ENCODE peak calls at places on chromosomes 6 and 20, in ten cellular contexts. Z is 8988T, P is Daoy, G is KG1, X is AG09309, S is WERI-Rb-1, M is activated T-helper 1 cell treated with Interleukin-2 at 50 U/mL for 16 hours, R is astrocyte of the hippocampus, J is NAMALWA, A is GM12865. K is an unnamed sample.

GRCh38 chr6:17629824-17630510 is 29.9 kb downstream of the FAM8A1 start:
- DNase-seq in A (no peak), G (no peak), S (no peak), R (no peak), Z (no peak), P (no peak), M (no peak), X (no peak), J (no peak), K (no peak)

GRCh38 chr20:9220874-9221547 is 152.1 kb downstream of the PLCB4 start:
- DNase-seq in P (peak), M (no peak), Z (no peak), G (no peak), A (no peak), R (peak), S (no peak), X (peak), J (no peak), K (no peak)

GRCh38 chr20:61524956-61525666 is 273.1 kb downstream of the CDH4 start:
- DNase-seq in Z (no peak), A (no peak), G (no peak), S (no peak), R (no peak), J (no peak), X (no peak), P (no peak), M (no peak), K (no peak)

GRCh38 chr6:7787137-7787575 is 61.3 kb downstream of the BMP6 start:
- DNase-seq in G (no peak), P (no peak), X (peak), M (no peak), A (no peak), J (no peak), R (peak), S (no peak), Z (no peak), K (no peak)

GRCh38 chr20:51635680-51636079 is 93.2 kb upstream of the NFATC2 start:
- DNase-seq in R (no peak), Z (no peak), J (no peak), G (no peak), X (no peak), P (no peak), S (no peak), M (no peak), A (no peak), K (no peak)

GRCh38 chr6:41655706-41656668 is 17.7 kb downstream of the MDFI start:
- DNase-seq in X (no peak), G (no peak), P (peak), J (no peak), Z (no peak), S (no peak), A (no peak), M (no peak), R (peak), K (no peak)

GRCh38 chr20:52461602-52462001 is 270.0 kb upstream of the ZFP64 start:
- DNase-seq in G (no peak), R (peak), J (no peak), S (no peak), P (peak), X (no peak), Z (no peak), M (no peak), A (no peak), K (no peak)

GRCh38 chr6:157663261-157663660 is 159.8 kb upstream of the SNX9 start:
- DNase-seq in P (no peak), A (no peak), M (no peak), X (no peak), G (no peak), R (no peak), J (no peak), Z (no peak), S (no peak), K (no peak)

GRCh38 chr6:75117701-75118100 is 88.2 kb downstream of the COL12A1 start:
- DNase-seq in A (no peak), R (no peak), M (no peak), X (no peak), G (no peak), Z (no peak), P (no peak), J (no peak), S (no peak), K (no peak)

GRCh38 chr6:81387163-81387562 is 365.3 kb downstream of the TENT5A start:
- DNase-seq in Z (no peak), R (no peak), M (no peak), S (no peak), A (no peak), X (no peak), G (no peak), P (no peak), J (no peak), K (no peak)

GRCh38 chr6:167572841-167573271 is 248.0 kb downstream of the TTLL2 start:
- DNase-seq in J (no peak), P (no peak), S (no peak), M (no peak), X (no peak), G (no peak), Z (no peak), A (no peak), R (no peak), K (no peak)

GRCh38 chr6:21712213-21712612 is 118.7 kb downstream of the SOX4 start:
- DNase-seq in X (no peak), M (no peak), P (no peak), G (no peak), R (no peak), S (no peak), A (no peak), J (no peak), Z (no peak), K (no peak)

GRCh38 chr6:170370413-170370812 is 63.9 kb downstream of the FAM120B start:
- DNase-seq in J (no peak), M (no peak), S (no peak), A (peak), R (no peak), G (no peak), X (no peak), Z (no peak), P (no peak), K (no peak)

GRCh38 chr6:33761922-33762629 is 15.4 kb upstream of the IP6K3 start:
- DNase-seq in X (no peak), J (peak), A (peak), M (no peak), G (peak), Z (no peak), S (peak), R (no peak), P (peak), K (peak)

GRCh38 chr6:122622404-122622938 is 12.3 kb downstream of the PKIB start:
- DNase-seq in X (no peak), R (peak), P (peak), S (no peak), G (no peak), Z (no peak), A (no peak), M (no peak), J (no peak), K (no peak)

GRCh38 chr6:27532820-27533538 is 60.1 kb upstream of the ZNF184 start:
- DNase-seq in X (no peak), G (no peak), J (no peak), R (peak), M (no peak), S (no peak), A (no peak), Z (no peak), P (peak), K (no peak)

GRCh38 chr6:38570750-38571149 is 69.0 kb downstream of the BTBD9 start:
- DNase-seq in P (no peak), R (peak), S (no peak), M (no peak), A (peak), Z (no peak), X (no peak), J (peak), G (no peak), K (no peak)

GRCh38 chr20:40704828-40705227 is 15.8 kb upstream of the MAFB start:
- DNase-seq in Z (no peak), A (no peak), S (no peak), P (no peak), M (no peak), J (no peak), X (no peak), R (no peak), G (no peak), K (no peak)

GRCh38 chr20:4060054-4060795 is 44.9 kb upstream of the RNF24 start:
- DNase-seq in J (no peak), S (no peak), R (no peak), M (no peak), G (no peak), Z (no peak), X (no peak), A (peak), P (no peak), K (peak)

GRCh38 chr6:126054258-126054702 is 67.9 kb downstream of the TRMT11 start:
- DNase-seq in R (peak), X (no peak), P (peak), J (no peak), M (no peak), Z (no peak), S (no peak), A (no peak), G (no peak), K (no peak)

GRCh38 chr20:48066256-48066655 is 281.0 kb upstream of the SULF2 start:
- DNase-seq in P (peak), Z (no peak), J (no peak), R (no peak), M (no peak), S (no peak), X (peak), G (no peak), A (no peak), K (no peak)

GRCh38 chr20:64212750-64213149 is 42.8 kb upstream of the PCMTD2 start:
- DNase-seq in J (no peak), S (peak), A (no peak), Z (no peak), R (peak), X (no peak), M (no peak), P (peak), G (no peak), K (no peak)

GRCh38 chr6:148441454-148441911 is 98.8 kb downstream of the SASH1 start:
- DNase-seq in Z (no peak), M (no peak), P (peak), J (no peak), X (no peak), S (no peak), R (peak), A (no peak), G (no peak), K (no peak)

GRCh38 chr20:59047938-59048680 is 5.5 kb upstream of the PRELID3B start:
- DNase-seq in Z (no peak), M (no peak), S (no peak), G (no peak), A (no peak), R (peak), J (no peak), X (no peak), P (peak), K (no peak)

GRCh38 chr6:25173951-25174474 is 105.2 kb upstream of the CARMIL1 start:
- DNase-seq in G (no peak), A (no peak), X (peak), P (peak), J (no peak), R (peak), Z (no peak), M (no peak), S (no peak), K (peak)

GRCh38 chr6:12490904-12491571 is 200.9 kb downstream of the EDN1 start:
- DNase-seq in J (no peak), Z (no peak), X (peak), G (peak), A (no peak), S (no peak), M (no peak), R (peak), P (peak), K (peak)

GRCh38 chr6:138105446-138105845 is 1.8 kb downstream of the PERP start:
- DNase-seq in S (no peak), X (no peak), A (no peak), M (no peak), Z (no peak), G (no peak), P (no peak), J (no peak), R (no peak), K (peak)

GRCh38 chr20:50399003-50399916 is 110.9 kb upstream of the PTPN1 start:
- DNase-seq in P (no peak), X (no peak), Z (no peak), G (no peak), M (no peak), R (peak), J (no peak), S (no peak), A (no peak), K (no peak)

GRCh38 chr6:152267967-152268845 is 369.0 kb downstream of the SYNE1 start:
- DNase-seq in M (no peak), A (peak), J (peak), R (peak), P (no peak), Z (no peak), X (no peak), S (no peak), G (peak), K (peak)

GRCh38 chr6:28220164-28221133 is 4.6 kb upstream of the ZSCAN9 start:
- DNase-seq in J (peak), R (no peak), P (no peak), S (no peak), G (no peak), X (no peak), A (no peak), M (no peak), Z (no peak), K (no peak)

GRCh38 chr20:36628076-36628475 is 17.9 kb downstream of the SLA2 start:
- DNase-seq in P (no peak), R (no peak), M (no peak), X (no peak), J (no peak), S (no peak), A (no peak), Z (no peak), G (no peak), K (no peak)

GRCh38 chr6:156557269-156557885 is 219.8 kb upstream of the ARID1B start:
- DNase-seq in P (peak), R (peak), Z (no peak), M (no peak), S (peak), G (peak), A (no peak), J (no peak), X (no peak), K (no peak)

GRCh38 chr20:47057661-47058060 is 163.0 kb downstream of the EYA2 start:
- DNase-seq in Z (no peak), R (no peak), A (no peak), M (no peak), G (no peak), P (no peak), J (no peak), X (no peak), S (no peak), K (peak)

GRCh38 chr20:64167676-64168075 is 3.4 kb downstream of the MYT1 start:
- DNase-seq in A (no peak), P (peak), S (no peak), R (peak), X (no peak), J (no peak), Z (no peak), M (no peak), G (no peak), K (no peak)

GRCh38 chr6:18254793-18255192 is 9.5 kb downstream of the DEK start:
- DNase-seq in A (no peak), X (no peak), S (no peak), G (no peak), M (no peak), J (no peak), R (no peak), Z (no peak), P (no peak), K (no peak)

GRCh38 chr20:50876063-50876685 is 55.1 kb downstream of the ADNP start:
- DNase-seq in Z (no peak), M (no peak), S (no peak), A (no peak), R (no peak), X (no peak), P (no peak), J (no peak), G (no peak), K (no peak)

GRCh38 chr20:57398231-57398821 is 7.1 kb downstream of the RBM38 start:
- DNase-seq in A (peak), G (peak), X (no peak), J (peak), M (peak), Z (no peak), S (no peak), R (no peak), P (peak), K (no peak)

K was measured in Calu3.